ENCODE peak calls at places on chromosome 18, in eight cellular contexts. One of them, this sample, is unnamed.

GRCh38 chr18:42861259-42861658 is 254.2 kb downstream of the RIT2 start:
- DNase-seq in dermis blood vessel endothelial cell: no peak
- DNase-seq in MG63: no peak
- DNase-seq in cardiac fibroblast: no peak
- DNase-seq in epithelial cell of esophagus: no peak
- DNase-seq in OCI-LY7: no peak
- DNase-seq in WTC11: no peak
- DNase-seq in stomach: no peak
- DNase-seq in this sample: no peak

GRCh38 chr18:55856191-55856590 is 268.2 kb upstream of the TCF4 start:
- DNase-seq in dermis blood vessel endothelial cell: peak
- DNase-seq in cardiac fibroblast: peak
- DNase-seq in WTC11: no peak
- DNase-seq in OCI-LY7: no peak
- DNase-seq in MG63: peak
- DNase-seq in stomach: no peak
- DNase-seq in epithelial cell of esophagus: peak
- DNase-seq in this sample: no peak

GRCh38 chr18:54737986-54738385 is 90.3 kb upstream of the RAB27B start:
- DNase-seq in epithelial cell of esophagus: peak
- DNase-seq in dermis blood vessel endothelial cell: no peak
- DNase-seq in MG63: no peak
- DNase-seq in stomach: no peak
- DNase-seq in OCI-LY7: no peak
- DNase-seq in WTC11: no peak
- DNase-seq in cardiac fibroblast: peak
- DNase-seq in this sample: no peak

GRCh38 chr18:62784966-62785413 is 69.6 kb downstream of the PHLPP1 start:
- DNase-seq in OCI-LY7: no peak
- DNase-seq in dermis blood vessel endothelial cell: no peak
- DNase-seq in MG63: peak
- DNase-seq in epithelial cell of esophagus: no peak
- DNase-seq in cardiac fibroblast: peak
- DNase-seq in WTC11: no peak
- DNase-seq in stomach: no peak
- DNase-seq in this sample: no peak

GRCh38 chr18:22676423-22676822 is 256.7 kb upstream of the RBBP8 start:
- DNase-seq in WTC11: no peak
- DNase-seq in epithelial cell of esophagus: peak
- DNase-seq in stomach: no peak
- DNase-seq in MG63: no peak
- DNase-seq in cardiac fibroblast: peak
- DNase-seq in dermis blood vessel endothelial cell: no peak
- DNase-seq in OCI-LY7: no peak
- DNase-seq in this sample: no peak

GRCh38 chr18:35029770-35030169 is 11.4 kb upstream of the MAPRE2 start:
- DNase-seq in stomach: no peak
- DNase-seq in WTC11: no peak
- DNase-seq in MG63: no peak
- DNase-seq in OCI-LY7: peak
- DNase-seq in dermis blood vessel endothelial cell: peak
- DNase-seq in cardiac fibroblast: peak
- DNase-seq in epithelial cell of esophagus: no peak
- DNase-seq in this sample: no peak

GRCh38 chr18:48806551-48807261 is 144.1 kb downstream of the SMAD7 start:
- DNase-seq in MG63: peak
- DNase-seq in cardiac fibroblast: no peak
- DNase-seq in dermis blood vessel endothelial cell: no peak
- DNase-seq in WTC11: peak
- DNase-seq in stomach: peak
- DNase-seq in epithelial cell of esophagus: peak
- DNase-seq in OCI-LY7: no peak
- DNase-seq in this sample: peak

GRCh38 chr18:49520661-49521145 is 33.7 kb upstream of the C18orf32 start:
- DNase-seq in MG63: peak
- DNase-seq in cardiac fibroblast: peak
- DNase-seq in stomach: no peak
- DNase-seq in OCI-LY7: no peak
- DNase-seq in epithelial cell of esophagus: peak
- DNase-seq in WTC11: no peak
- DNase-seq in dermis blood vessel endothelial cell: peak
- DNase-seq in this sample: no peak

GRCh38 chr18:12686100-12686499 is 16.4 kb downstream of the CEP76 start:
- DNase-seq in cardiac fibroblast: peak
- DNase-seq in OCI-LY7: peak
- DNase-seq in MG63: no peak
- DNase-seq in WTC11: no peak
- DNase-seq in epithelial cell of esophagus: peak
- DNase-seq in stomach: no peak
- DNase-seq in dermis blood vessel endothelial cell: peak
- DNase-seq in this sample: no peak

GRCh38 chr18:67926929-67927864 is 410.7 kb upstream of the DSEL start:
- DNase-seq in dermis blood vessel endothelial cell: no peak
- DNase-seq in MG63: no peak
- DNase-seq in cardiac fibroblast: no peak
- DNase-seq in stomach: no peak
- DNase-seq in OCI-LY7: no peak
- DNase-seq in epithelial cell of esophagus: no peak
- DNase-seq in WTC11: no peak
- DNase-seq in this sample: no peak

GRCh38 chr18:394997-395383 is 105.5 kb downstream of the COLEC12 start:
- DNase-seq in epithelial cell of esophagus: no peak
- DNase-seq in MG63: peak
- DNase-seq in OCI-LY7: no peak
- DNase-seq in cardiac fibroblast: peak
- DNase-seq in WTC11: no peak
- DNase-seq in dermis blood vessel endothelial cell: peak
- DNase-seq in stomach: no peak
- DNase-seq in this sample: no peak

GRCh38 chr18:75223687-75224347 is 13.2 kb downstream of the TSHZ1 start:
- DNase-seq in cardiac fibroblast: no peak
- DNase-seq in MG63: no peak
- DNase-seq in OCI-LY7: no peak
- DNase-seq in epithelial cell of esophagus: no peak
- DNase-seq in stomach: no peak
- DNase-seq in dermis blood vessel endothelial cell: no peak
- DNase-seq in WTC11: no peak
- DNase-seq in this sample: no peak

GRCh38 chr18:7064346-7064745 is 53.3 kb downstream of the LAMA1 start:
- DNase-seq in epithelial cell of esophagus: peak
- DNase-seq in cardiac fibroblast: peak
- DNase-seq in stomach: no peak
- DNase-seq in WTC11: no peak
- DNase-seq in OCI-LY7: no peak
- DNase-seq in MG63: no peak
- DNase-seq in dermis blood vessel endothelial cell: no peak
- DNase-seq in this sample: no peak

GRCh38 chr18:24659837-24660720 is 199.6 kb downstream of the HRH4 start:
- DNase-seq in epithelial cell of esophagus: no peak
- DNase-seq in MG63: peak
- DNase-seq in WTC11: no peak
- DNase-seq in cardiac fibroblast: peak
- DNase-seq in OCI-LY7: peak
- DNase-seq in dermis blood vessel endothelial cell: peak
- DNase-seq in stomach: no peak
- DNase-seq in this sample: no peak

GRCh38 chr18:48321121-48321520 is 88.1 kb downstream of the ZBTB7C start:
- DNase-seq in OCI-LY7: no peak
- DNase-seq in epithelial cell of esophagus: no peak
- DNase-seq in MG63: no peak
- DNase-seq in stomach: no peak
- DNase-seq in cardiac fibroblast: no peak
- DNase-seq in dermis blood vessel endothelial cell: no peak
- DNase-seq in WTC11: no peak
- DNase-seq in this sample: no peak

GRCh38 chr18:32469691-32470131 is 971 bp downstream of the GAREM1 start:
- DNase-seq in cardiac fibroblast: peak
- DNase-seq in dermis blood vessel endothelial cell: no peak
- DNase-seq in MG63: no peak
- DNase-seq in stomach: no peak
- DNase-seq in OCI-LY7: no peak
- DNase-seq in WTC11: no peak
- DNase-seq in epithelial cell of esophagus: peak
- DNase-seq in this sample: no peak

GRCh38 chr18:69401475-69402218 is 959 bp downstream of the DOK6 start:
- DNase-seq in MG63: peak
- DNase-seq in WTC11: peak
- DNase-seq in cardiac fibroblast: peak
- DNase-seq in dermis blood vessel endothelial cell: peak
- DNase-seq in stomach: no peak
- DNase-seq in OCI-LY7: no peak
- DNase-seq in epithelial cell of esophagus: peak
- DNase-seq in this sample: no peak

GRCh38 chr18:49360582-49360981 is 99.9 kb downstream of the DYM start:
- DNase-seq in epithelial cell of esophagus: no peak
- DNase-seq in cardiac fibroblast: no peak
- DNase-seq in dermis blood vessel endothelial cell: no peak
- DNase-seq in OCI-LY7: peak
- DNase-seq in MG63: no peak
- DNase-seq in WTC11: no peak
- DNase-seq in stomach: no peak
- DNase-seq in this sample: no peak

GRCh38 chr18:69557246-69557781 is 156.6 kb downstream of the DOK6 start:
- DNase-seq in WTC11: no peak
- DNase-seq in MG63: no peak
- DNase-seq in stomach: no peak
- DNase-seq in OCI-LY7: no peak
- DNase-seq in cardiac fibroblast: no peak
- DNase-seq in dermis blood vessel endothelial cell: no peak
- DNase-seq in epithelial cell of esophagus: no peak
- DNase-seq in this sample: no peak

GRCh38 chr18:27713037-27713726 is 463.7 kb downstream of the CDH2 start:
- DNase-seq in OCI-LY7: no peak
- DNase-seq in cardiac fibroblast: no peak
- DNase-seq in dermis blood vessel endothelial cell: no peak
- DNase-seq in epithelial cell of esophagus: no peak
- DNase-seq in stomach: no peak
- DNase-seq in MG63: no peak
- DNase-seq in WTC11: no peak
- DNase-seq in this sample: no peak

GRCh38 chr18:76699923-76700322 is 122.4 kb upstream of the ZNF236 start:
- DNase-seq in WTC11: no peak
- DNase-seq in epithelial cell of esophagus: no peak
- DNase-seq in dermis blood vessel endothelial cell: no peak
- DNase-seq in OCI-LY7: no peak
- DNase-seq in stomach: no peak
- DNase-seq in cardiac fibroblast: no peak
- DNase-seq in MG63: no peak
- DNase-seq in this sample: no peak

GRCh38 chr18:49041677-49042570 is 91.2 kb upstream of the SMAD7 start:
- DNase-seq in WTC11: peak
- DNase-seq in MG63: no peak
- DNase-seq in stomach: peak
- DNase-seq in dermis blood vessel endothelial cell: peak
- DNase-seq in cardiac fibroblast: peak
- DNase-seq in epithelial cell of esophagus: peak
- DNase-seq in OCI-LY7: peak
- DNase-seq in this sample: peak

GRCh38 chr18:34723143-34723542 is 13.0 kb downstream of the DTNA start:
- DNase-seq in epithelial cell of esophagus: no peak
- DNase-seq in WTC11: no peak
- DNase-seq in dermis blood vessel endothelial cell: no peak
- DNase-seq in stomach: no peak
- DNase-seq in cardiac fibroblast: peak
- DNase-seq in OCI-LY7: no peak
- DNase-seq in MG63: no peak
- DNase-seq in this sample: no peak

GRCh38 chr18:702957-703659 is 9.3 kb downstream of the ENOSF1 start:
- DNase-seq in OCI-LY7: no peak
- DNase-seq in WTC11: no peak
- DNase-seq in epithelial cell of esophagus: peak
- DNase-seq in dermis blood vessel endothelial cell: peak
- DNase-seq in MG63: peak
- DNase-seq in cardiac fibroblast: peak
- DNase-seq in stomach: peak
- DNase-seq in this sample: no peak

GRCh38 chr18:57837917-57838548 is 34.9 kb upstream of the ATP8B1 start:
- DNase-seq in OCI-LY7: no peak
- DNase-seq in epithelial cell of esophagus: no peak
- DNase-seq in cardiac fibroblast: peak
- DNase-seq in MG63: no peak
- DNase-seq in WTC11: no peak
- DNase-seq in dermis blood vessel endothelial cell: peak
- DNase-seq in stomach: no peak
- DNase-seq in this sample: no peak

This sample was measured in CD8-positive, alpha-beta T cell.